ENCODE peak calls at places on chromosomes 13 and 19, in seven cellular contexts. A, M, K, P, X, C and L are unnamed samples.

GRCh38 chr13:106625578-106625977 is 57.6 kb upstream of the ARGLU1 start:
- DNase-seq in A (no peak), M (no peak), K (no peak), P (no peak), X (no peak), C (no peak), L (no peak)

GRCh38 chr13:59112375-59112774 is 1051.4 kb downstream of the DIAPH3 start:
- DNase-seq in A (no peak), M (peak; percentile 11), K (no peak), P (no peak), X (peak; percentile 99), C (peak; percentile 64), L (no peak)

GRCh38 chr19:43148233-43148632 is 38.1 kb downstream of the PSG5 start:
- DNase-seq in A (no peak), M (no peak), K (no peak), P (no peak), X (peak; percentile 93), C (peak; percentile 94), L (no peak)

GRCh38 chr13:98083507-98083906 is 59.4 kb upstream of the FARP1 start:
- DNase-seq in A (no peak), M (no peak), K (no peak), P (no peak), X (peak; percentile 98), C (peak; percentile 62), L (no peak)

GRCh38 chr13:110047511-110047910 is 259.4 kb downstream of the COL4A1 start:
- DNase-seq in A (peak; percentile 80), M (no peak), K (no peak), P (no peak), X (peak; percentile 91), C (no peak), L (peak; percentile 29)

GRCh38 chr13:111620586-111620985 is 300.1 kb downstream of the TEX29 start:
- DNase-seq in A (no peak), M (no peak), K (no peak), P (no peak), X (no peak), C (no peak), L (no peak)

GRCh38 chr13:20270163-20270865 is 38.2 kb upstream of the GJB6 start:
- DNase-seq in A (no peak), M (no peak), K (no peak), P (no peak), X (no peak), C (peak; percentile 64), L (no peak)

GRCh38 chr19:41263042-41263849 is 926 bp upstream of the HNRNPUL1 start:
- DNase-seq in A (peak; percentile 90), M (peak; percentile 83), K (peak; percentile 76), P (peak; percentile 86), X (peak; percentile 96), C (peak; percentile 69), L (peak; percentile 84)

GRCh38 chr19:31338069-31338767 is 11.0 kb downstream of the TSHZ3 start:
- DNase-seq in A (no peak), M (peak; percentile 47), K (peak; percentile 55), P (no peak), X (peak; percentile 85), C (no peak), L (peak; percentile 85)

GRCh38 chr19:3056454-3057016 is 5.8 kb downstream of the TLE5 start:
- DNase-seq in A (peak; percentile 59), M (no peak), K (no peak), P (no peak), X (no peak), C (no peak), L (peak; percentile 61)

GRCh38 chr13:48320396-48320790 is 16.8 kb downstream of the RB1 start:
- DNase-seq in A (peak; percentile 55), M (no peak), K (no peak), P (no peak), X (no peak), C (no peak), L (no peak)

GRCh38 chr19:18119243-18120105 is 21.9 kb downstream of the MAST3 start:
- DNase-seq in A (no peak), M (peak; percentile 42), K (no peak), P (no peak), X (no peak), C (peak; percentile 28), L (no peak)

GRCh38 chr19:52896431-52897148 is 845 bp downstream of the ZNF320 start:
- DNase-seq in A (peak; percentile 79), M (peak; percentile 73), K (no peak), P (no peak), X (peak; percentile 1), C (peak; percentile 21), L (peak; percentile 50)

GRCh38 chr13:108026671-108027410 is 188.5 kb downstream of the LIG4 start:
- DNase-seq in A (no peak), M (no peak), K (no peak), P (no peak), X (no peak), C (no peak), L (no peak)

GRCh38 chr19:18160441-18160791 is 7.5 kb downstream of the PIK3R2 start:
- DNase-seq in A (no peak), M (no peak), K (no peak), P (no peak), X (no peak), C (no peak), L (no peak)

GRCh38 chr19:33649919-33650305 is 28.2 kb downstream of the CHST8 start:
- DNase-seq in A (no peak), M (no peak), K (no peak), P (peak; percentile 4), X (no peak), C (no peak), L (no peak)

GRCh38 chr13:25973576-25973975 is 78.2 kb downstream of the SHISA2 start:
- DNase-seq in A (no peak), M (no peak), K (no peak), P (no peak), X (no peak), C (no peak), L (no peak)

GRCh38 chr19:1774999-1775772 is 21.9 kb downstream of the ONECUT3 start:
- DNase-seq in A (no peak), M (no peak), K (no peak), P (no peak), X (no peak), C (no peak), L (no peak)

GRCh38 chr13:82010780-82011179 is 1669.9 kb upstream of the SPRY2 start:
- DNase-seq in A (no peak), M (no peak), K (no peak), P (no peak), X (no peak), C (no peak), L (no peak)

GRCh38 chr19:5057860-5058259 is 88.9 kb downstream of the KDM4B start:
- DNase-seq in A (no peak), M (no peak), K (peak; percentile 23), P (no peak), X (no peak), C (peak; percentile 12), L (no peak)

GRCh38 chr13:72986197-72986596 is 72.6 kb upstream of the KLF5 start:
- DNase-seq in A (no peak), M (no peak), K (no peak), P (no peak), X (no peak), C (no peak), L (no peak)

GRCh38 chr19:3152431-3152780 is 16.6 kb downstream of the GNA15 start:
- DNase-seq in A (no peak), M (no peak), K (no peak), P (peak; percentile 49), X (no peak), C (no peak), L (no peak)

GRCh38 chr13:94705081-94705751 is 7.1 kb downstream of the SOX21 start:
- DNase-seq in A (no peak), M (no peak), K (no peak), P (no peak), X (no peak), C (no peak), L (no peak)

GRCh38 chr19:21158523-21159135 is 16.8 kb downstream of the ZNF431 start:
- DNase-seq in A (no peak), M (no peak), K (no peak), P (no peak), X (peak; percentile 68), C (peak; percentile 57), L (no peak)

GRCh38 chr19:17216058-17216670 is 1.0 kb downstream of the USE1 start:
- DNase-seq in A (no peak), M (no peak), K (no peak), P (no peak), X (no peak), C (no peak), L (peak; percentile 66)

GRCh38 chr19:28960986-28961705 is 251.8 kb downstream of the UQCRFS1 start:
- DNase-seq in A (no peak), M (no peak), K (no peak), P (no peak), X (peak; percentile 73), C (peak; percentile 1), L (no peak)

GRCh38 chr19:35592226-35592625 is 6.3 kb downstream of the PMIS2 start:
- DNase-seq in A (no peak), M (no peak), K (peak; percentile 62), P (no peak), X (peak; percentile 37), C (peak; percentile 24), L (no peak)

GRCh38 chr13:39656325-39656677 is 839 bp downstream of the COG6 start:
- DNase-seq in A (no peak), M (no peak), K (no peak), P (no peak), X (peak; percentile 5), C (peak; percentile 23), L (no peak)

GRCh38 chr19:45187421-45188100 is 9.0 kb downstream of the BLOC1S3 start:
- DNase-seq in A (no peak), M (no peak), K (peak; percentile 49), P (no peak), X (no peak), C (no peak), L (no peak)

GRCh38 chr19:13865243-13865577 is 11.7 kb upstream of the NANOS3 start:
- DNase-seq in A (peak; percentile 58), M (no peak), K (no peak), P (no peak), X (no peak), C (no peak), L (no peak)
- H3K27ac ChIP-seq in A (no peak overlapping the region), M (peak overlapping the region; percentile 75), K (peak overlapping the region; percentile 91), P (no peak overlapping the region), X (no peak overlapping the region), C (no peak overlapping the region), L (no peak overlapping the region)

GRCh38 chr13:112985803-112986408 is 16.9 kb downstream of the MCF2L start:
- DNase-seq in A (no peak), M (no peak), K (no peak), P (no peak), X (no peak), C (no peak), L (no peak)
- H3K27ac ChIP-seq in A (no peak overlapping the region), M (peak overlapping the region; percentile 70), K (no peak overlapping the region), P (no peak overlapping the region), X (no peak overlapping the region), C (no peak overlapping the region), L (no peak overlapping the region)

DNA sequence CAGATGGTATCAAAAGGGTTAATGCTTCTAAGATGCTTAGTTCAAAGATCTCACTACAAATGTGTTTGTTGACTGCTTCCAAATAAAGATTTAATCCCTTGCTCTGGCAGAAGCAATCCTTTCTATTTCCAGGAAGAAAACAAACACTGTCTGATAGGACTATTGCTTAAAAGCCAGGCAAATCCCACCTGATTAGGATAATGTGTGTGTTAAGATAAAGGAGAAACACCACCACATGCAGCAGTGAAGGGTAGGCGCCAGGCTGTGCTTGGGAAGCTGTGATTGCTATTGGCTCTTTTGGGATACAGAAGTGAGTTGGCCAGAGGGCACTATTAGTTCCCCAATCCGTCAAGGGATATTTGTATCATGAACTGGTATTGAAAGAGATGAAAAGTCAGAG is 62.8 kb upstream of the LRCH1 start:
- DNase-seq in A (no peak), M (no peak), K (no peak), P (no peak), X (no peak), C (no peak), L (no peak)
- H3K27ac ChIP-seq in A (no peak overlapping the region), M (no peak overlapping the region), K (no peak overlapping the region), P (peak overlapping the region; percentile 60), X (no peak overlapping the region), C (no peak overlapping the region), L (no peak overlapping the region)

GRCh38 chr13:50379584-50379983 is 364.3 kb downstream of the KCNRG start:
- DNase-seq in A (no peak), M (no peak), K (no peak), P (no peak), X (no peak), C (no peak), L (no peak)
- H3K27ac ChIP-seq in A (no peak overlapping the region), M (no peak overlapping the region), K (no peak overlapping the region), P (no peak overlapping the region), X (no peak overlapping the region), C (no peak overlapping the region), L (no peak overlapping the region)